ENCODE peak calls at places on chromosome 10, in seven cellular contexts. Z is HepG2, E is HCT116, I is T47D, M is K562, O is H1, D is SK-N-SH. J is an unnamed sample.

GRCh38 chr10:71927159-71927558 is 37.0 kb upstream of the CHST3 start:
- DNase-seq in I (no peak), E (no peak), Z (no peak), D (no peak), M (no peak), O (no peak), J (no peak)

GRCh38 chr10:48231699-48232315 is 42.7 kb downstream of the FRMPD2 start:
- DNase-seq in I (no peak), D (no peak), Z (no peak), E (no peak), O (no peak), M (no peak), J (peak; percentile 64)

GRCh38 chr10:71074176-71074755 is 138.1 kb upstream of the UNC5B start:
- DNase-seq in D (peak; percentile 65), O (peak; percentile 19), Z (no peak), I (peak; percentile 24), M (peak; percentile 33), E (no peak), J (no peak)

GRCh38 chr10:8049874-8050560 is 4.5 kb upstream of the GATA3 start:
- DNase-seq in M (no peak), O (no peak), Z (no peak), E (no peak), I (no peak), D (no peak), J (no peak)

GRCh38 chr10:102413053-102413705 is 5.4 kb downstream of the PSD start:
- DNase-seq in E (no peak), I (no peak), Z (no peak), D (peak; percentile 90), M (no peak), O (no peak), J (no peak)

GRCh38 chr10:24561453-24561852 is 162.2 kb downstream of the ARHGAP21 start:
- DNase-seq in M (no peak), O (no peak), Z (no peak), E (no peak), I (no peak), D (no peak), J (no peak)

GRCh38 chr10:31871266-31871887 is 57.3 kb downstream of the ARHGAP12 start:
- DNase-seq in E (no peak), I (no peak), M (no peak), O (no peak), Z (no peak), D (no peak), J (no peak)

GRCh38 chr10:3401491-3401938 is 228.9 kb upstream of the PITRM1 start:
- DNase-seq in I (no peak), D (no peak), O (no peak), Z (no peak), E (no peak), M (no peak), J (no peak)

GRCh38 chr10:71548494-71548846 is 151.8 kb downstream of the CDH23 start:
- DNase-seq in D (no peak), E (no peak), I (no peak), M (peak; percentile 52), Z (no peak), O (no peak), J (no peak)

GRCh38 chr10:102152545-102152890 is 329 bp downstream of the NOLC1 start:
- DNase-seq in I (no peak), E (no peak), M (no peak), D (no peak), Z (no peak), O (no peak), J (no peak)

GRCh38 chr10:62022830-62023229 is 121.3 kb downstream of the ARID5B start:
- DNase-seq in E (no peak), D (no peak), I (no peak), M (no peak), Z (no peak), O (no peak), J (no peak)

GRCh38 chr10:80472234-80473095 is 18.4 kb downstream of the TSPAN14 start:
- DNase-seq in D (no peak), M (no peak), Z (no peak), I (no peak), O (no peak), E (no peak), J (peak; percentile 92)

GRCh38 chr10:12504176-12504575 is 154.8 kb downstream of the CAMK1D start:
- DNase-seq in D (no peak), M (no peak), Z (no peak), E (no peak), I (no peak), O (no peak), J (no peak)

GRCh38 chr10:67017218-67017617 is 91.4 kb downstream of the LRRTM3 start:
- DNase-seq in Z (no peak), O (no peak), M (no peak), I (no peak), D (no peak), E (no peak), J (no peak)

GRCh38 chr10:24235471-24235870 is 26.5 kb downstream of the KIAA1217 start:
- DNase-seq in Z (no peak), I (no peak), E (no peak), M (no peak), D (peak; percentile 21), O (no peak), J (no peak)

GRCh38 chr10:57905866-57906265 is 361.8 kb downstream of the IPMK start:
- DNase-seq in E (no peak), D (no peak), M (no peak), I (no peak), O (no peak), Z (no peak), J (no peak)

GRCh38 chr10:83965473-83965872 is 173.8 kb upstream of the GHITM start:
- DNase-seq in Z (no peak), D (no peak), M (no peak), O (no peak), E (no peak), I (no peak), J (no peak)

GRCh38 chr10:120741415-120741814 is 109.7 kb upstream of the WDR11 start:
- DNase-seq in Z (peak; percentile 10), E (no peak), O (no peak), M (no peak), I (no peak), D (no peak), J (no peak)

DNA sequence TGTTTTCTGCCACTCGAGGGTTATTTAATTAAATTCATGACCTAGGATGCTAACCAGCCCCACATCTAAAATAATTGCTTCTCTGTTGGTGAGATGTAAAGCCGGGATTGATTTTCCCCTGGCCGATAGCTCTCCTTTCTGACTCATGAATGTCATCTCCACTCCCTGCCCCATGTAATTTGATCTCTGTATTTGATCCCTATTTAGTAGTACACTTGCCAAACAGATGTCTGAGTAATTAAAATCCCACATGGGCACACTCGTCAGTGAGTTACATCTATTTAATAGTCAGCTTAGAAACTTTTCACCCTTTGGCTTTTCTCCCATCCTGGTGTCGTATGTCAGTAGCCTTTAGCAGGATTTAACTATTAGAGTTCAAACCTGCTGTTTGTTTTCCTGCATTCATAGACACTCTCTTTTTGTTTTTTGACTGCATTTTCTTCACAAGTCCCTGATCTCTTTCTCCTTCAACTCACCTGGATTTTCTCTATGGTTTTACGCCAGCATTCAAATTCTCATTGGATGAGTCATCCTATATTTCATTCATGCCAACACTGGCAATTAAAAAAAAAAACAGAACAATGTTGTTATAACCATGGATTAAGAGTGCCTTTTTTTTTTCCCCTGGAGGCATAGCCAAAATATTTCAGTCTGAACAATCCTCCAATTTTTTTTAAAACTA is 82.7 kb downstream of the SPAG6 start:
- DNase-seq in I (no peak), D (peak; percentile 72), E (peak; percentile 92), O (no peak), M (peak; percentile 21), Z (no peak), J (no peak)
- TF ChIP-seq JUND in I (no peak), D (peak; percentile 41), E (peak; percentile 52), O (no peak), M (peak; percentile 25), Z (no peak), J (no peak)

DNA sequence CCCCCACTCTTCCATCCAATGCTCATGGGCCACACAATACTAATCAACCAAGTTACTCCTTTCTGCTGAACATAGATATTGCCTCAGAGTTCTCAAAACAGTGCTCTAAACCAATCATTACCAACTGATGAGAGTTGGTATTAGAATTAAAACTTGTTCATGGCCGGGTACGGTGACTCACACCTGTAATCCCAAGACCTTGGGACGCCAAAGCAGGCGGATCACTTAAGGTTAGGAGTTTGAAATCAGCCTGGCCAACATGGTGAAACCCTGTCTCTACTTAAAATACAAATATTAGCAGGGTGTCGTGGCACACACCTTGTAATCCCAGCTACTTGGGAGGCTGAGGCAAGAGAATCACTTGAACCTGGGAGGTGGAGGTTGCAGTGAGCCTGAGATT is 8.2 kb downstream of the TM9SF3 start:
- DNase-seq in O (no peak), D (no peak), Z (no peak), M (no peak), I (no peak), E (no peak), J (no peak)
- TF ChIP-seq JUND in O (no peak), D (no peak), Z (no peak), M (no peak), I (no peak), E (no peak), J (no peak)

DNA sequence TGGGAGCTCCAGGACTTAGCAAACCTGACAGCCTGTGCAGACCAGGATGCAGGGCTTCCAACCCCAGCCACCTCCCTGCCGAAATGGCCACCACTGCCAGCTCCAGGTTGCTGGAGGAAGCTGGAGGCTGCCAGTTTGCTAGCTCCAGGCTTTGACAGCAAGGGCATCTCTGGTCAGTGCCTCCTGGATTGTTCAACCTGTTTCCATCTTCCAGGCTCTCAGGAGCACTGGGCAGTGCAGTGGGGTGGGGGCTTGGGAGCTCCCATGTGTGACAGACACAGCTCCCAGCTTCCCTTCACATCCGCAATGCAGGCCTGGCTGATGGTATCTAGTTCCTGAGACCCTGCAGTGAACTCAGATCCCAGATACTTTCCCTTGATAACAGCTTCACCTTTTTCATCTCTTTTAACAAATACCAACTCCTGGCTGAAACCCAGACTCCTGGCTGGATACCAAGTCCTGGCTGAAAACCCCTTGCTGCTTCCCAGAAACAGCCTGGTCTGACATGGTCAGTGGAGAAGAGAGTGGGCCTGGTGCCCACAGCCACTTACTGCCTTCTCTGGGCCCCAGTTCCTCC is 20.8 kb upstream of the RET start:
- DNase-seq in D (peak; percentile 87), E (no peak), M (no peak), Z (no peak), O (no peak), I (no peak), J (no peak)
- TF ChIP-seq JUND in D (no peak), E (no peak), M (no peak), Z (no peak), O (no peak), I (no peak), J (no peak)

GRCh38 chr10:89371987-89372386 is 5.9 kb upstream of the IFIT1B start:
- DNase-seq in Z (no peak), I (no peak), M (peak; percentile 44), O (no peak), E (no peak), D (no peak), J (no peak)

GRCh38 chr10:89374716-89375115 is 3.1 kb upstream of the IFIT1B start:
- DNase-seq in I (no peak), M (peak; percentile 82), D (peak; percentile 40), E (no peak), O (no peak), Z (no peak), J (no peak)

GRCh38 chr10:89378006-89378627 is at the start of gene IFIT1B:
- DNase-seq in M (no peak), D (no peak), Z (no peak), E (no peak), I (no peak), O (no peak), J (no peak)

GRCh38 chr10:89369142-89370105 is 8.4 kb upstream of the IFIT1B start:
- DNase-seq in M (no peak), Z (no peak), I (peak; percentile 29), D (peak; percentile 35), E (no peak), O (no peak), J (no peak)

GRCh38 chr10:89373916-89374711 is 3.7 kb upstream of the IFIT1B start:
- DNase-seq in D (peak; percentile 41), I (no peak), Z (peak; percentile 93), M (peak; percentile 71), O (no peak), E (no peak), J (no peak)
- TF ChIP-seq JUND in D (no peak), I (no peak), Z (no peak), M (no peak), O (no peak), E (no peak), J (no peak)

J was measured in GM12878.